ENCODE peak calls at places on chromosomes 13 and 19, in four cellular contexts. G is left ventricle myocardium superior; L is SJCRH30; W is activated CD4-positive, alpha-beta T cell treated with anti-CD3 and anti-CD28 coated beads, Interleukin-2, amount 50 U/mL, for 1 hour. B is an unnamed sample.

GRCh38 chr13:39875111-39875510 is 219.6 kb downstream of the COG6 start:
- DNase-seq in L (no peak), G (no peak), W (no peak), B (no peak)

GRCh38 chr19:34173145-34173956 is 1.0 kb downstream of the LSM14A start:
- DNase-seq in L (peak; percentile 43), W (peak; percentile 6), G (no peak), B (no peak)

GRCh38 chr19:51354742-51355148 is 11.4 kb downstream of the ETFB start:
- DNase-seq in G (no peak), L (peak; percentile 84), W (no peak), B (no peak)

GRCh38 chr13:102117175-102117830 is 284.5 kb downstream of the FGF14 start:
- DNase-seq in G (no peak), L (no peak), W (no peak), B (no peak)

GRCh38 chr13:46071590-46072249 is 19.2 kb upstream of the ZC3H13 start:
- DNase-seq in W (no peak), G (no peak), L (no peak), B (no peak)

GRCh38 chr19:11673608-11674041 is 65.1 kb downstream of the ZNF823 start:
- DNase-seq in W (no peak), G (peak; percentile 82), L (peak; percentile 69), B (peak; percentile 23)

GRCh38 chr19:36081385-36081784 is 26.7 kb downstream of the WDR62 start:
- DNase-seq in W (no peak), G (no peak), L (no peak), B (no peak)

GRCh38 chr19:32859591-32859990 is 10.0 kb downstream of the SLC7A9 start:
- DNase-seq in W (no peak), L (no peak), G (no peak), B (no peak)

GRCh38 chr13:60431108-60431700 is 34.2 kb downstream of the TDRD3 start:
- DNase-seq in G (no peak), W (no peak), L (peak; percentile 71), B (peak; percentile 21)

GRCh38 chr13:46176756-46177155 is 5.2 kb downstream of the LCP1 start:
- DNase-seq in G (no peak), W (no peak), L (no peak), B (no peak)

GRCh38 chr19:18788782-18789421 is 2.2 kb downstream of the COMP start:
- DNase-seq in L (no peak), G (no peak), W (no peak), B (no peak)

GRCh38 chr19:5298502-5298901 is 42.1 kb downstream of the PTPRS start:
- DNase-seq in G (no peak), L (no peak), W (no peak), B (no peak)

GRCh38 chr19:45200614-45201013 is 22.0 kb downstream of the BLOC1S3 start:
- DNase-seq in L (peak; percentile 60), W (no peak), G (no peak), B (no peak)

GRCh38 chr13:44300895-44301638 is 72.6 kb upstream of the SERP2 start:
- DNase-seq in W (no peak), G (peak; percentile 59), L (no peak), B (no peak)

GRCh38 chr19:34120846-34121639 is 51.3 kb upstream of the LSM14A start:
- DNase-seq in G (peak; percentile 37), L (peak; percentile 65), W (peak; percentile 52), B (peak; percentile 61)

GRCh38 chr19:14764401-14764800 is 14.0 kb downstream of the ADGRE2 start:
- DNase-seq in W (no peak), G (no peak), L (no peak), B (no peak)

GRCh38 chr19:48551437-48552302 is at the start of gene SULT2B1:
- DNase-seq in W (no peak), G (no peak), L (no peak), B (no peak)